ENCODE peak calls at places on chromosomes 4 and X, in five cellular contexts. I is cardiac muscle cell, X is A549, K is fibroblast of pulmonary artery, C is choroid plexus epithelial cell. L is an unnamed sample.

GRCh38 chr4:155509619-155510018 is 132.9 kb upstream of the MAP9 start:
- DNase-seq in I (peak; percentile 55), X (no peak), K (peak; percentile 18), C (peak; percentile 31), L (peak; percentile 2)

GRCh38 chr4:124555959-124556358 is 156.6 kb downstream of the ANKRD50 start:
- DNase-seq in I (no peak), X (no peak), K (no peak), C (no peak), L (no peak)

GRCh38 chrX:39519213-39519544 is 578.6 kb downstream of the BCOR start:
- DNase-seq in I (peak; percentile 76), X (no peak), K (peak; percentile 51), C (peak; percentile 43), L (peak; percentile 41)

GRCh38 chr4:182533948-182534347 is 290.7 kb downstream of the TENM3 start:
- DNase-seq in I (peak; percentile 6), X (no peak), K (peak; percentile 46), C (peak; percentile 68), L (peak; percentile 37)

GRCh38 chrX:112670964-112671363 is 8.8 kb downstream of the LHFPL1 start:
- DNase-seq in I (no peak), X (no peak), K (no peak), C (no peak), L (no peak)

GRCh38 chrX:110415440-110416167 is 57.0 kb downstream of the RTL9 start:
- DNase-seq in I (peak; percentile 40), X (no peak), K (no peak), C (no peak), L (no peak)

GRCh38 chr4:171118091-171118490 is 695.1 kb upstream of the GALNTL6 start:
- DNase-seq in I (no peak), X (no peak), K (no peak), C (peak; percentile 3), L (no peak)

GRCh38 chr4:119783200-119783978 is 154.8 kb upstream of the PDE5A start:
- DNase-seq in I (no peak), X (no peak), K (no peak), C (no peak), L (no peak)

GRCh38 chr4:32172761-32173160 is 1452.6 kb downstream of the PCDH7 start:
- DNase-seq in I (no peak), X (no peak), K (peak; percentile 53), C (peak; percentile 64), L (peak; percentile 13)

GRCh38 chr4:70969076-70969475 is 24.4 kb upstream of the DCK start:
- DNase-seq in I (no peak), X (no peak), K (no peak), C (peak; percentile 46), L (no peak)

GRCh38 chrX:70268034-70268433 is at the start of gene ARR3:
- DNase-seq in I (no peak), X (no peak), K (no peak), C (no peak), L (no peak)

GRCh38 chr4:110630621-110631402 is 7.9 kb upstream of the PITX2 start:
- DNase-seq in I (no peak), X (no peak), K (no peak), C (no peak), L (no peak)

GRCh38 chr4:96913437-96914075 is 1073.7 kb downstream of the PDHA2 start:
- DNase-seq in I (peak; percentile 33), X (no peak), K (peak; percentile 13), C (peak; percentile 41), L (no peak)

GRCh38 chrX:131067216-131067615 is 9.1 kb downstream of the ARHGAP36 start:
- DNase-seq in I (no peak), X (no peak), K (no peak), C (no peak), L (no peak)

GRCh38 chr4:3442959-3443749 is 1.4 kb downstream of the HGFAC start:
- DNase-seq in I (peak; percentile 38), X (peak; percentile 58), K (peak; percentile 30), C (peak; percentile 30), L (peak; percentile 8)

GRCh38 chr4:986428-986948 is 356 bp upstream of the IDUA start:
- DNase-seq in I (no peak), X (no peak), K (no peak), C (peak; percentile 46), L (peak; percentile 10)

GRCh38 chrX:56782791-56783449 is 53.9 kb downstream of the NBDY start:
- DNase-seq in I (no peak), X (no peak), K (no peak), C (no peak), L (no peak)

GRCh38 chr4:165541773-165542459 is 163.1 kb downstream of the CPE start:
- DNase-seq in I (no peak), X (no peak), K (no peak), C (no peak), L (no peak)

GRCh38 chrX:109857898-109858297 is 124.8 kb upstream of the ACSL4 start:
- DNase-seq in I (peak; percentile 64), X (no peak), K (peak; percentile 68), C (peak; percentile 57), L (peak; percentile 31)

GRCh38 chr4:157389751-157390150 is 169.2 kb downstream of the GRIA2 start:
- DNase-seq in I (no peak), X (no peak), K (no peak), C (no peak), L (no peak)

GRCh38 chr4:139785356-139785755 is 119.7 kb downstream of the MGST2 start:
- DNase-seq in I (no peak), X (no peak), K (no peak), C (no peak), L (no peak)

GRCh38 chr4:186719925-186720694 is 3.5 kb downstream of the FAT1 start:
- DNase-seq in I (peak; percentile 70), X (no peak), K (peak; percentile 75), C (peak; percentile 75), L (peak; percentile 49)

GRCh38 chr4:142347241-142347640 is 498.9 kb downstream of the INPP4B start:
- DNase-seq in I (peak; percentile 43), X (no peak), K (peak; percentile 39), C (peak; percentile 53), L (no peak)

GRCh38 chrX:82335772-82336171 is 1133.9 kb downstream of the SH3BGRL start:
- DNase-seq in I (no peak), X (no peak), K (no peak), C (no peak), L (no peak)

DNA sequence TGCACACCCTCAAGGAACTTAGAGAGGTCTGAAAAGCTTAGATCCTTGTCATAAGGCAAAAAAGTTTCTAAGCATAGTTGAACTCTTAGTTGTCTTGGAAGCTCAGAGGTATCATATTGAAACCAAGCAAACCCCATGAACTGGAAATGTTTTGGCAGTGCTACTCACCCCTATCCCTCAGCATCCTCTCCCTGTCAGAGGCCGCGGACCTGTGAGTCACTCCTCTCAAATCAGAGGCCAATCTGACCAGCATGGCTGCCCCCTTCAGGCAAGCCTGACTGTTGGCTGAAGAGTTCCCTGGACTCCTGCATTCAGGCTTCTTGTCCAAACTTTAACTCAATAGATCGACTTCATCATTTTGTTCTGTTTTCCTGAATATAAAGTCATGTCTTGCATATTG is 69.4 kb downstream of the KCNIP4 start:
- DNase-seq in I (peak; percentile 32), X (no peak), K (peak; percentile 20), C (peak; percentile 74), L (no peak)
- TF ChIP-seq CTCF in I (peak; percentile 17), X (no peak), K (peak; percentile 22), C (peak; percentile 58), L (peak; percentile 17)

DNA sequence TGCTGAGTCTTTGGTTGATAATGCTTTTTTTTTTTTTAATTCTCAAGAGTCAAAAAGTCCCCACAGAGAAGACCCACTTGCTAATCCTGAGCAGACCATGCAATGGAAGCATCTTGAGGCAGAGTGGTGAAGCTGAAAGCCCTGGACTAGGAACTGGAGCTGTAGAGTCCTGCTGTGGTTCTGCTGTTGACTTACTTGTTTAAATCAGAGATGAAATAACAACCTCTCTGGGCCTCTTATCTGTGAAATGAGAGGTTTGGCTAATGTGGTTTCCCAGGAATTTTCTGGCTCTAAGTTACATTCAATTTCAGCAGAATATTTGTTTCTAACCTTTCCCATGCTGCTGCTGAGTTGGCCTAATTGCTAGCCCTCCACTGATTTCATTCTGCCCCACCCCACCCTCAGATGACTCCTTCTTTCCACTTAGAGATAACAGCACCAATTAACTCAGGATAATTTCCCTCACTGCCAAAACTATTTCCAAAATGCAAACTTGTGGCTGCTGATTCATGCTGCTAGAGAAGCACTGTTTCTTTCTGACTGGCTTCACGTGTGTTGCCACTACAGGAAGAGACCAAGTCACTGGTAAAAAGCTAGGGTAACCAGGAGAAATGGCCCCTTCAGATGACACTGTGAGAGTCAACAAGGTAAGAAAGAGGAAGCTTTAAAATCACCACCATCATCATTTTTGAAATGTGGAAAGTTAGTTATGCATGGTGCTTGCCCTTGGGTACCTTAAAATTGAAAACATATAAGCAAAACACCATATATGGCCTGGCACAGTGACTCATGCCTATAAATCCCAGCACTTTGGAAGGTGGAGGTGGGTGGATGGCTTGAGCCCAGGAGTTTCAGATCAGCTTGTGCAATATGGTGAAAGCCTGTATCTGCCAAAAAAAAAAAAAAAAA is 326.4 kb downstream of the DCHS2 start:
- DNase-seq in I (peak; percentile 84), X (no peak), K (peak; percentile 78), C (peak; percentile 88), L (peak; percentile 97)
- H3K4me3 ChIP-seq in I (no peak overlapping the region), X (no peak overlapping the region), K (no peak overlapping the region), C (no peak overlapping the region), L (no peak overlapping the region)

GRCh38 chrX:1239681-1240142 is 27.3 kb upstream of the CRLF2 start:
- DNase-seq in I (no peak), X (no peak), K (no peak), C (no peak), L (no peak)

GRCh38 chrX:1242901-1243402 is 25.7 kb upstream of the CSF2RA start:
- DNase-seq in I (no peak), X (no peak), K (no peak), C (peak; percentile 9), L (no peak)

GRCh38 chrX:1246816-1247215 is 21.8 kb upstream of the CSF2RA start:
- DNase-seq in I (peak; percentile 39), X (peak; percentile 72), K (peak; percentile 41), C (peak; percentile 63), L (peak; percentile 25)

GRCh38 chrX:1248381-1249061 is 20.1 kb upstream of the CSF2RA start:
- DNase-seq in I (no peak), X (no peak), K (no peak), C (no peak), L (no peak)

DNA sequence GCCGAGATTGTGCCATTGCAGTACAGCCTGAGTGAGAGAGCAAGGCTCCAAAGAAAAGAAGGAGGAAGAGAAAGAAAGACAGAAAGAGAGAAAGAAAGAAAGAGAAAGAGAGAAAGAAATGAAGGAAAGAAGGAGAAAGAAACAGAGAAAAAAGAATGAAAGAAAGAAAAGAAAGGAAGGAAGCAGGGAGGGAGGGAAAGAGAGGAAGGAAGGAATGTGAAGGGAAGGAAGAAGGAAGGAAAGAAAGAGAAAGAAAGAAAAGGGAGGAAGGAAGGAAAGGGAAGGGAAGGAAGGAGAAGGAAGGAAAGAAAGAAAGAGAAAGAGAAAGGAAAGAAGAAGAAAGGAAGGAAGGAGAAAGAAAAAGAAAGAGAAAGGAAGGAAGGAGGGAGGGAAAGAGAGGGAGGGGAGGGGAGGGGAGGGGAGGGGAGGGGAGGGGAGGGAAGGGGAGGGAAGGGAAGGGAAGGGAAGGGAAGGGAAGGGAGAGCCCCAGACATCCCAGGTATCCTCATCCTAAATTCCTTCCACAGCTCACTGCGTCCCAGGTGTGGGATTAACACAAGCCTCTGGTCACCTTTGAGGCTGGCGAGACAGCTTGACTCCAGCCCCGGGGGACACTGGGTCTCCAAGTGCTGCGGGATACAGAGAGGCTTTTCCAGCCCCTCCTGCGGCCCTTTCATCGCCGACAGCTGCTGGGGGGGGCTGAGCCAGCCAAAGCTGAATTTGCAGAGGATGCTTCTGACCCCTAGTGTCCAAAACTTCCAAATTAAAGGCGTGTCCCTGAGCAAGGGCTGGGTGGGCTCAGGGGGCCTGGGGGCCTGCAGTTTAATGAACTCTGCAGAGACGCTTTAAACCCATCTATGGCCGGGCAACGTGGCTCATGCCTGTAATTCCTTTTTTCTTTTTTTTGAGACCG is 24.2 kb upstream of the CSF2RA start:
- DNase-seq in I (no peak), X (peak; percentile 31), K (no peak), C (no peak), L (no peak)
- TF ChIP-seq CTCF in I (no peak), X (peak; percentile 54), K (no peak), C (no peak), L (no peak)

GRCh38 chr4:189092596-189092995 is 848.1 kb upstream of the FRG1 start:
- DNase-seq in I (no peak), X (no peak), K (peak; percentile 6), C (peak; percentile 0), L (peak; percentile 18)
- H3K4me3 ChIP-seq in I (no peak overlapping the region), X (no peak overlapping the region), K (no peak overlapping the region), C (no peak overlapping the region), L (no peak overlapping the region)